ENCODE peak calls at places on chromosomes 3 and 15, in five cellular contexts. M is vagina; G is adrenal gland; N is fibroblast of pulmonary artery; I is CD8-positive, alpha-beta T cell. Y is an unnamed sample.

GRCh38 chr3:144586382-144586781 is 614.8 kb downstream of the DIPK2A start:
- DNase-seq in M (no peak), G (no peak), N (peak), I (no peak), Y (no peak)

GRCh38 chr15:51333571-51333970 is 4.8 kb downstream of the CYP19A1 start:
- DNase-seq in M (no peak), G (no peak), N (no peak), I (no peak), Y (no peak)

GRCh38 chr3:71542548-71543370 is 40.8 kb downstream of the FOXP1 start:
- DNase-seq in M (peak), G (peak), N (peak), I (no peak), Y (peak)

GRCh38 chr15:39084683-39085530 is 496.0 kb upstream of the THBS1 start:
- DNase-seq in M (no peak), G (no peak), N (peak), I (no peak), Y (peak)

GRCh38 chr3:164848922-164849321 is 229.4 kb downstream of the SI start:
- DNase-seq in M (no peak), G (no peak), N (no peak), I (no peak), Y (no peak)

GRCh38 chr3:27216955-27217552 is 152.1 kb downstream of the NEK10 start:
- DNase-seq in M (no peak), G (no peak), N (peak), I (no peak), Y (peak)

GRCh38 chr15:72339777-72340177 is 19.8 kb upstream of the CELF6 start:
- DNase-seq in M (peak), G (peak), N (peak), I (no peak), Y (peak)

GRCh38 chr3:43207628-43208085 is 78.7 kb upstream of the SNRK start:
- DNase-seq in M (peak), G (no peak), N (no peak), I (no peak), Y (no peak)

GRCh38 chr3:190449801-190450200 is at the start of gene TMEM207:
- DNase-seq in M (no peak), G (no peak), N (no peak), I (no peak), Y (no peak)

GRCh38 chr3:10334461-10334860 is 13.5 kb upstream of the SEC13 start:
- DNase-seq in M (no peak), G (no peak), N (peak), I (no peak), Y (peak)

GRCh38 chr15:40340740-40341400 is at the start of gene CCDC9B:
- DNase-seq in M (no peak), G (peak), N (peak), I (no peak), Y (peak)

GRCh38 chr3:183161552-183162345 is 785 bp downstream of the LAMP3 start:
- DNase-seq in M (no peak), G (no peak), N (no peak), I (no peak), Y (no peak)

GRCh38 chr3:128421439-128421836 is 45.3 kb downstream of the DNAJB8 start:
- DNase-seq in M (no peak), G (no peak), N (no peak), I (no peak), Y (no peak)

GRCh38 chr3:180284331-180285110 is 247.8 kb upstream of the PEX5L start:
- DNase-seq in M (no peak), G (no peak), N (no peak), I (no peak), Y (no peak)

GRCh38 chr3:196660381-196661166 is 21.1 kb downstream of the NRROS start:
- DNase-seq in M (no peak), G (no peak), N (no peak), I (no peak), Y (peak)

GRCh38 chr15:95604634-95605036 is 725.9 kb upstream of the NR2F2 start:
- DNase-seq in M (no peak), G (no peak), N (peak), I (no peak), Y (peak)

GRCh38 chr3:183491109-183491922 is 62.9 kb upstream of the MCF2L2 start:
- DNase-seq in M (peak), G (no peak), N (no peak), I (no peak), Y (no peak)

GRCh38 chr3:172371544-172371943 is 76.7 kb downstream of the GHSR start:
- DNase-seq in M (no peak), G (no peak), N (no peak), I (no peak), Y (no peak)

GRCh38 chr3:24474862-24475261 is 19.8 kb downstream of the THRB start:
- DNase-seq in M (no peak), G (no peak), N (no peak), I (no peak), Y (no peak)

GRCh38 chr3:153158961-153159735 is 2.9 kb upstream of the RAP2B start:
- DNase-seq in M (no peak), G (no peak), N (no peak), I (no peak), Y (no peak)

GRCh38 chr3:46935168-46935858 is 41.2 kb downstream of the CCDC12 start:
- DNase-seq in M (no peak), G (peak), N (peak), I (no peak), Y (peak)

GRCh38 chr3:9901967-9902366 is 681 bp upstream of the IL17RE start:
- DNase-seq in M (no peak), G (no peak), N (no peak), I (no peak), Y (no peak)

DNA sequence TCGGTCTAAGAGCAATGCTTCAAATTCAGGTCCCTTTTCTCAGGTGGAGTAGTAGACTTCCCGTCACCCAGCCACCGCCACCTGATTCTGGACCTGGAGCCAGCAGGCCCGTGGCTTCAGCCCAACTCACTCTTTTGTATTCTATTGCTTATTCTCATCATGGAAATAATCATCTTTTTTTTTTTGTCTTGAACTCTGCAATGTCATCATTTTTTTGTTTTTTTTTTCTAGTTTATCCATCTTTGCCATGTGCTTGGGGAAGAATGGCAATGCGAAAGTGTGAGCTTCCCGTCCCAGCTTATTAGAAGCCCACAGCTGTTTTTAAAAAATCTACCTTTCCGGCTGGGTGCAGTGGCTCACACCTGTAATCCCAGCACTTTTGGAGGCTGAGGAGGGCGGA is 51.3 kb upstream of the FSTL1 start:
- DNase-seq in M (no peak), G (no peak), N (no peak), I (no peak), Y (no peak)
- H3K4me3 ChIP-seq in M (no peak), G (no peak), N (no peak), I (no peak), Y (no peak)

GRCh38 chr15:59632714-59633113 is 21.1 kb downstream of the GCNT3 start:
- DNase-seq in M (no peak), G (peak), N (peak), I (no peak), Y (peak)
- TF ChIP-seq CTCF in M (no peak), G (peak), N (peak), I (no peak), Y (peak)

GRCh38 chr3:45775571-45776290 is 20.6 kb downstream of the SLC6A20 start:
- DNase-seq in M (no peak), G (no peak), N (no peak), I (no peak), Y (no peak)
- H3K4me3 ChIP-seq in M (no peak), G (no peak), N (no peak), I (no peak), Y (no peak)

GRCh38 chr3:112304611-112305010 is 10.6 kb upstream of the SLC9C1 start:
- DNase-seq in M (no peak), G (no peak), N (peak), I (no peak), Y (no peak)
- TF ChIP-seq CTCF in M (no peak), G (peak), N (peak), I (peak), Y (peak)

DNA sequence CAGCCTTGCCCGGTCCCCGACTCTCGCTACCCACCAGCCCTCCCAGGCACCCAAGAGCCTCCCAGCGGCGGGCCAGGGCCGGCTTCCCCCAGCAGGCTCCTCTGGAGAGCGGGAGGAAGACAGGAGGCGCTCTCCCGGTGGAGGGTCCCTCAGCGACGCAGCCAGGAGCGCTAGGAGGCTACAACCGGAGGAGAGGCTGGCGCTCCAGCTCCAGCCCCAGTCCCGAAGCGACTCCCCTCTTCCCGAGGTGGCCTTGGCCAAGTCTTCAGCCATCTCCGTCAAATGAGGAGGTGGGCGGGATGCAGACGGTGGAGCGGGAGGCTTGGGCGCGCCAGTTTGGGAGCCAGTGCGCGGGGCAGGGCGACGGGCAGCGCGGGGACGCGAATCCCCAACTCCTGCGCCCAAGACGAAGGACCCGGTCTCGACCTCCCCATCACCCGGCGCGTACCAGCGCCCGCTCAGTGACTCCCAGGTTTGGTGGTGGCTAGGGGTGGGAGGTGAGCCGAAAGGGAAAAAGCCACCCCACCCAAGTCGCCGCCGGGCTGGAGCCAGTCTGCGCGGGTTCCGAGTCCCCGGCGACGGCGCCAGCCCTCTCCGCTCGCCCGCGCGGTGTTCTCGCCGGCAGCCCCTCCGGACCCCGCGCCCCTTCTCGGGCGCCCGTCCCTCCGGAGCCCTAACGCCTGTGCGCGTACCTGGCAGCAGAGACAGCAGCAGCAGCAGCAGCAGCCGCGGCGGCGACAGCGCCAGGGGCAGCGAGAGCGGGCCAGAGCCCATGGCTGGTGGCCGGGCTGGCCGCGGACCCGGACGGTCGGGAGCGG is 566 bp downstream of the CHRNA3 start:
- DNase-seq in M (no peak), G (no peak), N (no peak), I (no peak), Y (no peak)
- H3K4me3 ChIP-seq in M (peak), G (peak), N (no peak), I (no peak), Y (no peak)

GRCh38 chr15:37877851-37878577 is 56.4 kb upstream of the TMCO5A start:
- DNase-seq in M (no peak), G (no peak), N (peak), I (no peak), Y (peak)

GRCh38 chr15:37880835-37881153 is 53.6 kb upstream of the TMCO5A start:
- DNase-seq in M (no peak), G (no peak), N (no peak), I (no peak), Y (no peak)

GRCh38 chr15:37881237-37882013 is 53.0 kb upstream of the TMCO5A start:
- DNase-seq in M (no peak), G (no peak), N (no peak), I (no peak), Y (no peak)

GRCh38 chr15:37882640-37883039 is 51.8 kb upstream of the TMCO5A start:
- DNase-seq in M (no peak), G (no peak), N (no peak), I (no peak), Y (no peak)

DNA sequence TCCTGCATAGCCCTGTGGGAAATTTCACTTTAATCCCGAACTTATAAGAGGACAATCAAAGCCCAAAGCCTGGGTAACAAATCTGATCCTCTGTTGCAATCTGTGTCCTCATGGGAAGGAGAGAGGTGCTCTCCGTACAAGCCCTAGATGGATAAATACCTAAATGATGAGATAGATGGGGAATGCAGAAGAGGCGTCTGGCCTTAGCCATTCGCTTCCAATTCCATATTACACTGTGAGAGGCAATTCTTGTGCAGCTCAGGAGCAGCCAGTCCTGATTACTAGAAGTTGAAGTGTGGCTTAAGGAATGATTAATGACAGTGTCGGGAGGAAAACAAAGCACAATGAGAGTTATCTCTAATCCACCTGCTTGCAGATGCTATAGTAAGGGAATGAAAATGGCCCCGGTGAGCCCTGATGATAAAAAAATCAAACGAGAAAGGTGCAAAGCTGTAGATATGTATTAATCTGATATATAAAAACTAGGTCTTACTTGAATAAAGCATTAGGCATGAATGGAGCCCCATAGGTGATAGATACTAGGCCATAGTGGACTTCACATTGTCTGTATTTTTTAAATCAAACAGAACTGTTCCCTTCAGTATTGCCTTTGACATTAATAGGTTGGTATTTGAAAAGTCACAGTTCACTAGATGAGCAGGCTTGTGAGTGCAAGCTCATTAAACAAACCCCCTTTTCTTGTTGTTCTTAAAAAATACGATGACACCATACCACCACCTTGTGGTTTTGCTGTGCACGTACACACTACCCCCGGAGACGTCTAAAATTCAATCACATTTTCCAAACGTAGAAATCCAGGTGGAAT is 54.2 kb upstream of the TMCO5A start:
- DNase-seq in M (no peak), G (peak), N (peak), I (no peak), Y (peak)
- TF ChIP-seq CTCF in M (no peak), G (peak), N (peak), I (no peak), Y (peak)

GRCh38 chr15:63156086-63156707 is 1.1 kb downstream of the RPS27L start:
- DNase-seq in M (no peak), G (no peak), N (peak), I (no peak), Y (no peak)

GRCh38 chr15:63157891-63158431 is 684 bp upstream of the RPS27L start:
- DNase-seq in M (no peak), G (peak), N (peak), I (no peak), Y (peak)

GRCh38 chr15:63156708-63157065 is 590 bp downstream of the RPS27L start:
- DNase-seq in M (no peak), G (peak), N (peak), I (peak), Y (peak)

GRCh38 chr15:63157066-63157890 is at the start of gene RPS27L:
- DNase-seq in M (peak), G (peak), N (peak), I (peak), Y (peak)

DNA sequence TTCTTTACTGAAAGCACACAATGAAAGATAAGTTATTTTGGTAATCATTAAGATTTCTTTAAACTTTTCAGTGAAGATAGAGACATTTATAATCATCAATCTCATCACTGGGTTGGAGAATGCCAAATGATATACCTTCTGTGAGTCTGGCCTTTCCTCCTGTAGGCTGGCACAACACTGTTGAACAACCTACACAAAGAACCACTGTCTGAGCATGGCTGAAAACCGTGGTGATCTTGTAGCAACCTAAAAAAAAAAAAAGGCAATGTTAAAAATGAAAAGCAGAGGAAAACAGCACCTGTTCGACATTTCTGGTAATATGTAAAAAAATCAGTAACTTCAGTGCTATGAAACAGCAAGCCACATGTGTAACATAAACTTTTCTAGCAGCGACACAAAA is 1.8 kb downstream of the RPS27L start:
- DNase-seq in M (no peak), G (no peak), N (no peak), I (no peak), Y (no peak)
- H3K4me3 ChIP-seq in M (peak), G (peak), N (peak), I (no peak), Y (peak)

Y was measured in epithelial cell of esophagus.